ENCODE peak calls at places on chromosomes 2 and 18, in seven cellular contexts. One of them, this sample, is unnamed.

GRCh38 chr2:189522435-189523151 is 58.0 kb downstream of the SLC40A1 start:
- DNase-seq in H1: no peak
- DNase-seq in SK-N-SH: no peak
- DNase-seq in HepG2: peak; percentile 95
- DNase-seq in K562: no peak
- DNase-seq in GM12892: no peak
- DNase-seq in GM12878: no peak
- DNase-seq in this sample: no peak

GRCh38 chr18:499351-500229 is 911 bp downstream of the COLEC12 start:
- DNase-seq in H1: no peak
- DNase-seq in SK-N-SH: peak; percentile 87
- DNase-seq in HepG2: peak; percentile 46
- DNase-seq in K562: no peak
- DNase-seq in GM12892: no peak
- DNase-seq in GM12878: no peak
- DNase-seq in this sample: no peak

GRCh38 chr18:74040459-74041332 is 106.9 kb downstream of the FBXO15 start:
- DNase-seq in H1: no peak
- DNase-seq in SK-N-SH: peak; percentile 50
- DNase-seq in HepG2: peak; percentile 28
- DNase-seq in K562: peak; percentile 58
- DNase-seq in GM12892: peak; percentile 22
- DNase-seq in GM12878: no peak
- DNase-seq in this sample: peak; percentile 42

GRCh38 chr2:1605659-1606400 is 138.5 kb downstream of the PXDN start:
- DNase-seq in H1: peak; percentile 61
- DNase-seq in SK-N-SH: peak; percentile 64
- DNase-seq in HepG2: no peak
- DNase-seq in K562: no peak
- DNase-seq in GM12892: no peak
- DNase-seq in GM12878: no peak
- DNase-seq in this sample: no peak

GRCh38 chr2:56666758-56667157 is 483.0 kb downstream of the CCDC85A start:
- DNase-seq in H1: no peak
- DNase-seq in SK-N-SH: no peak
- DNase-seq in HepG2: no peak
- DNase-seq in K562: no peak
- DNase-seq in GM12892: no peak
- DNase-seq in GM12878: no peak
- DNase-seq in this sample: no peak

GRCh38 chr2:131055169-131056065 is 37.8 kb downstream of the FAM168B start:
- DNase-seq in H1: no peak
- DNase-seq in SK-N-SH: no peak
- DNase-seq in HepG2: no peak
- DNase-seq in K562: no peak
- DNase-seq in GM12892: no peak
- DNase-seq in GM12878: no peak
- DNase-seq in this sample: no peak

GRCh38 chr2:157056200-157056676 is 201.3 kb upstream of the GALNT5 start:
- DNase-seq in H1: no peak
- DNase-seq in SK-N-SH: no peak
- DNase-seq in HepG2: peak; percentile 69
- DNase-seq in K562: no peak
- DNase-seq in GM12892: no peak
- DNase-seq in GM12878: no peak
- DNase-seq in this sample: no peak

GRCh38 chr2:43853141-43854081 is 14.6 kb downstream of the ABCG8 start:
- DNase-seq in H1: no peak
- DNase-seq in SK-N-SH: no peak
- DNase-seq in HepG2: no peak
- DNase-seq in K562: peak; percentile 4
- DNase-seq in GM12892: no peak
- DNase-seq in GM12878: no peak
- DNase-seq in this sample: no peak

GRCh38 chr2:150911766-150912280 is 349.8 kb downstream of the RBM43 start:
- DNase-seq in H1: no peak
- DNase-seq in SK-N-SH: no peak
- DNase-seq in HepG2: peak; percentile 24
- DNase-seq in K562: no peak
- DNase-seq in GM12892: no peak
- DNase-seq in GM12878: no peak
- DNase-seq in this sample: no peak

GRCh38 chr2:95323347-95324155 is 26.4 kb downstream of the KCNIP3 start:
- DNase-seq in H1: peak; percentile 31
- DNase-seq in SK-N-SH: peak; percentile 79
- DNase-seq in HepG2: peak; percentile 25
- DNase-seq in K562: peak; percentile 70
- DNase-seq in GM12892: no peak
- DNase-seq in GM12878: no peak
- DNase-seq in this sample: peak; percentile 61

GRCh38 chr2:172560721-172561120 is 4.8 kb downstream of the PDK1 start:
- DNase-seq in H1: no peak
- DNase-seq in SK-N-SH: no peak
- DNase-seq in HepG2: no peak
- DNase-seq in K562: no peak
- DNase-seq in GM12892: no peak
- DNase-seq in GM12878: no peak
- DNase-seq in this sample: no peak

GRCh38 chr2:178830451-178830850 is 23.2 kb upstream of the TTN start:
- DNase-seq in H1: no peak
- DNase-seq in SK-N-SH: no peak
- DNase-seq in HepG2: no peak
- DNase-seq in K562: no peak
- DNase-seq in GM12892: no peak
- DNase-seq in GM12878: no peak
- DNase-seq in this sample: no peak

GRCh38 chr2:138942466-138942865 is 162.3 kb upstream of the NXPH2 start:
- DNase-seq in H1: no peak
- DNase-seq in SK-N-SH: no peak
- DNase-seq in HepG2: peak; percentile 82
- DNase-seq in K562: no peak
- DNase-seq in GM12892: no peak
- DNase-seq in GM12878: no peak
- DNase-seq in this sample: no peak

GRCh38 chr2:178764097-178764496 is 43.1 kb downstream of the TTN start:
- DNase-seq in H1: no peak
- DNase-seq in SK-N-SH: no peak
- DNase-seq in HepG2: no peak
- DNase-seq in K562: no peak
- DNase-seq in GM12892: no peak
- DNase-seq in GM12878: no peak
- DNase-seq in this sample: no peak

GRCh38 chr18:68387246-68387645 is 327.7 kb downstream of the TMX3 start:
- DNase-seq in H1: no peak
- DNase-seq in SK-N-SH: no peak
- DNase-seq in HepG2: no peak
- DNase-seq in K562: no peak
- DNase-seq in GM12892: no peak
- DNase-seq in GM12878: no peak
- DNase-seq in this sample: no peak

GRCh38 chr2:85735691-85736090 is 18.1 kb upstream of the ATOH8 start:
- DNase-seq in H1: no peak
- DNase-seq in SK-N-SH: no peak
- DNase-seq in HepG2: no peak
- DNase-seq in K562: no peak
- DNase-seq in GM12892: no peak
- DNase-seq in GM12878: no peak
- DNase-seq in this sample: no peak
- TF ChIP-seq POLR2AphosphoS5 in H1: no peak
- TF ChIP-seq POLR2AphosphoS5 in SK-N-SH: no peak
- TF ChIP-seq POLR2AphosphoS5 in HepG2: no peak
- TF ChIP-seq POLR2AphosphoS5 in K562: no peak
- TF ChIP-seq POLR2AphosphoS5 in GM12892: no peak
- TF ChIP-seq POLR2AphosphoS5 in GM12878: no peak
- TF ChIP-seq POLR2AphosphoS5 in this sample: no peak

DNA sequence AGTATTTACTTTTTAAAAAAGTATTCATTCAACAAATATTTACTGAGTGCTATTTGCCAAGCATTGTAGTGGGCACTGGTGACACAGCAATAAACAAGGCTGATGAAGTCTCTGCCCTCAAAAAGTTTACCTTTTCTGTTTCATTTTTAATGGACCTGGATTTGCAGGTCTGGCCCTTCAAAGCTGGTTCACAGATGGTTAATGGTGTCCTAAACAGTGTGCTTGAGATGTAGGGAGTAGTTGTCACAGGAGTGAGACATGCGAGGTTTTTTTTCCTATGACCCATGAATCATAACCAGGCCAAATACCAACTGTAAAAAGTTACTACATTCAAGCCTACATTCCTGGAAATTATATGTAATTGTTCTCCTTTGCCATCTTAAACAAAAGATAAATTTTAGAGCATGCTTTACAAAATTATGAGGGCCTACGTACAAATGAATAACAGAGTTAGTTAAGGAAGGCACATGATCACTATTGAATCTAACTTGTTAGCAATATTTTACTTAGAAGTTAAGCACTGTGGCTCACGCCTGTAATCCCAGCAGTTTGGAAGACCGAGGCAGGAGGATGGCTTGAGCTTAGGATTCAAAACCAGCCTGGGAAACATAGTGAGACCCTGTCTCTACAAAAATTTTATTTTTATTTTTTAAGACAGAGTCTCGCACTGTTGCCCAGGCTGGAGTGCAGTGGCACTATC is 223.9 kb downstream of the MBD5 start:
- DNase-seq in H1: no peak
- DNase-seq in SK-N-SH: no peak
- DNase-seq in HepG2: peak; percentile 21
- DNase-seq in K562: no peak
- DNase-seq in GM12892: no peak
- DNase-seq in GM12878: no peak
- DNase-seq in this sample: no peak
- TF ChIP-seq TAF1 in H1: no peak
- TF ChIP-seq TAF1 in SK-N-SH: no peak
- TF ChIP-seq TAF1 in HepG2: no peak
- TF ChIP-seq TAF1 in K562: no peak
- TF ChIP-seq TAF1 in GM12892: no peak
- TF ChIP-seq TAF1 in GM12878: no peak
- TF ChIP-seq TAF1 in this sample: no peak

DNA sequence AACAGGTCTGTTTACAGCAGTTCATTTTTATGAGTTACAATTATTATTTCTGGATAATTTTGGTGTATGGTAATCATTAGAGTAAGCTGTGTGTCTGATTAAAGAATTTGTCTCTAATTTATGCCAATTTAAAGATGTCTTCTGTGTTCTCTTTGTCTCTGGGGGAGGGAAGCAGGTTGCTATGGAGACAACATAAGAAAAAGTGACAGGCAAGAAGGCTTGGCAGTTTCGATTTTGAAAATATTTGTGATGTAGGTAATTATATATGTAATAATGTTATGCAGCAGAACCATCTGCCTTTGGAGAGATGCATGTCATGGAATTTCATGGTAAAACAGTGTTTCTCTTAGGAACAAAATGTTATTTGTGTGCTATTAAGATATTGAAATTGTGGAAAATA is 78.2 kb downstream of the SH3RF3 start:
- DNase-seq in H1: no peak
- DNase-seq in SK-N-SH: no peak
- DNase-seq in HepG2: no peak
- DNase-seq in K562: no peak
- DNase-seq in GM12892: no peak
- DNase-seq in GM12878: no peak
- DNase-seq in this sample: no peak
- TF ChIP-seq POLR2AphosphoS5 in H1: no peak
- TF ChIP-seq POLR2AphosphoS5 in SK-N-SH: no peak
- TF ChIP-seq POLR2AphosphoS5 in HepG2: no peak
- TF ChIP-seq POLR2AphosphoS5 in K562: no peak
- TF ChIP-seq POLR2AphosphoS5 in GM12892: no peak
- TF ChIP-seq POLR2AphosphoS5 in GM12878: no peak
- TF ChIP-seq POLR2AphosphoS5 in this sample: no peak

GRCh38 chr2:99340669-99341236 is 3.6 kb downstream of the EIF5B start:
- DNase-seq in H1: no peak
- DNase-seq in SK-N-SH: no peak
- DNase-seq in HepG2: peak; percentile 23
- DNase-seq in K562: no peak
- DNase-seq in GM12892: no peak
- DNase-seq in GM12878: no peak
- DNase-seq in this sample: no peak

GRCh38 chr2:99337164-99337930 is at the start of gene EIF5B:
- DNase-seq in H1: peak; percentile 82
- DNase-seq in SK-N-SH: peak; percentile 94
- DNase-seq in HepG2: peak; percentile 96
- DNase-seq in K562: peak; percentile 86
- DNase-seq in GM12892: peak; percentile 81
- DNase-seq in GM12878: peak; percentile 90
- DNase-seq in this sample: peak; percentile 73

GRCh38 chr2:99337931-99338580 is 867 bp downstream of the EIF5B start:
- DNase-seq in H1: no peak
- DNase-seq in SK-N-SH: peak; percentile 18
- DNase-seq in HepG2: peak; percentile 16
- DNase-seq in K562: no peak
- DNase-seq in GM12892: no peak
- DNase-seq in GM12878: no peak
- DNase-seq in this sample: no peak

GRCh38 chr2:99335911-99336779 is at the start of gene TXNDC9:
- DNase-seq in H1: peak; percentile 95
- DNase-seq in SK-N-SH: peak; percentile 97
- DNase-seq in HepG2: peak; percentile 100
- DNase-seq in K562: peak; percentile 94
- DNase-seq in GM12892: peak; percentile 85
- DNase-seq in GM12878: peak; percentile 98
- DNase-seq in this sample: peak; percentile 84

DNA sequence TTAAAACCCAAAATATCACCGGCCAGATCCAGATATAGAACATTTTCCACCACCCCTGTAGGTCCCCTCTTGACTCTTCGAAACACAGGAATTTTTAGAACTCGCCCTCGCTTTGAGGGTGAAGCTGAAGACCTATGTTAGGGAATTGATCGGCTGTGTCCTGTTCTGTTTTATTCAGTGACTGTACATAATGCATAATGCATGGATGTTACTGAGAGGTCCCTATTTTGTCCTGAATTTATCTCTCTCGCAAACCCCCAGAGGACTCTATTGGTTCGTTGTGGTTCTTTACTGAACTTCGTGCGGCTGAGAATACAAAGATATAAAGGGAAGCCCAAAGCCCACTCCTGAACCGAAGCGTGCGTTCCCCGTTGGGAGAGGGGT is 417 bp upstream of the EIF5B start:
- DNase-seq in H1: no peak
- DNase-seq in SK-N-SH: no peak
- DNase-seq in HepG2: no peak
- DNase-seq in K562: no peak
- DNase-seq in GM12892: no peak
- DNase-seq in GM12878: no peak
- DNase-seq in this sample: no peak
- TF ChIP-seq TAF1 in H1: no peak
- TF ChIP-seq TAF1 in SK-N-SH: no peak
- TF ChIP-seq TAF1 in HepG2: no peak
- TF ChIP-seq TAF1 in K562: no peak
- TF ChIP-seq TAF1 in GM12892: no peak
- TF ChIP-seq TAF1 in GM12878: no peak
- TF ChIP-seq TAF1 in this sample: no peak

DNA sequence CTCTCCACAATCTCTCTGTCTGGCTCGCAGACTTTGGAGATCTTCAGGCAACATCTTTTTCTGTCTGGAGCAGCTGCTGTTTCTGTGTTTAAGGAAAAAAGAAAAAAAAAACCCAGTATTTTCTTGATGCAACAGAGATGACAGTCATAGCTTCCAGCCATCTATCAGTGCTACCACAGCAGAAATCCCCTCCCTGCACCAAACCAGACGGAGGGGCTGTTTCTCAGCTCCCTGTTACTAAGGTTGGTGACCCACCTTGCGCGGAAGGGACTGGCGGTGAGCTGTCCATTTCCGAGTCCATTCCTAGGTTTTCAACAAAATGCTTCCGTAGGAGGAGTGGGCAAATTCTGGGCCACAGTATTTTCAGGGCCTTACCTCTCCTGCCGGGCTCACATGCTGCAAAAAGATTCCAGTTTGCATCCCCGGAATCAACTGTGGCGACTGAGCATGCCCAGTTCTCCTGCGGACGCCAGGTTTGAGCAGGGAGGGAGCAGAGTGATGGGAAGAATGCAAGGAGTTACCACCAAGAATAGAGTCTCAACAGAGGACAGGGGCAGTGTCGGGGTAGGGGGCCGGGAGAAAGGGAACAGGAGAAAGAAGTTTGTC is 1.2 kb downstream of the SLC4A10 start:
- DNase-seq in H1: peak; percentile 33
- DNase-seq in SK-N-SH: no peak
- DNase-seq in HepG2: no peak
- DNase-seq in K562: no peak
- DNase-seq in GM12892: no peak
- DNase-seq in GM12878: no peak
- DNase-seq in this sample: no peak
- TF ChIP-seq POLR2AphosphoS5 in H1: no peak
- TF ChIP-seq POLR2AphosphoS5 in SK-N-SH: no peak
- TF ChIP-seq POLR2AphosphoS5 in HepG2: no peak
- TF ChIP-seq POLR2AphosphoS5 in K562: no peak
- TF ChIP-seq POLR2AphosphoS5 in GM12892: no peak
- TF ChIP-seq POLR2AphosphoS5 in GM12878: no peak
- TF ChIP-seq POLR2AphosphoS5 in this sample: no peak

This sample was measured in GM12891.